ENCODE peak calls at places on chromosomes 3 and 15, in ten cellular contexts. F is choroid plexus epithelial cell; N is HFFc6; D is stimulated activated CD4-positive, alpha-beta T cell treated with anti-CD3 and anti-CD28 coated beads, Interleukin-4, amount 100 ng/mL, for 48 hours; I is activated CD4-positive, alpha-beta T cell treated with anti-CD3 and anti-CD28 coated beads for 24 hours; U is GM23248; T is left ventricle myocardium superior; O is HEK293T; W is AG08395; Z is HTR-8/SVneo. C is an unnamed sample.
A peak's percentile ranks its signal among the peaks of the same experiment; 100 is the strongest.

GRCh38 chr15:57591237-57591821 is 375 bp upstream of the MYZAP start:
- DNase-seq in F (no peak), N (no peak), D (no peak), I (no peak), U (no peak), T (no peak), O (no peak), W (no peak), Z (no peak), C (no peak)

GRCh38 chr3:58051196-58051595 is 43.0 kb downstream of the FLNB start:
- DNase-seq in F (peak; percentile 91), N (peak; percentile 85), D (no peak), I (no peak), U (peak; percentile 95), T (no peak), O (no peak), W (peak; percentile 81), Z (peak; percentile 28), C (peak; percentile 94)

GRCh38 chr3:8882171-8882593 is 81.1 kb downstream of the RAD18 start:
- DNase-seq in F (peak; percentile 56), N (no peak), D (no peak), I (no peak), U (no peak), T (no peak), O (no peak), W (no peak), Z (peak; percentile 27), C (no peak)

GRCh38 chr15:75857886-75858285 is 14.6 kb downstream of the UBE2Q2 start:
- DNase-seq in F (no peak), N (no peak), D (no peak), I (no peak), U (no peak), T (no peak), O (no peak), W (no peak), Z (no peak), C (no peak)

GRCh38 chr3:106399208-106399607 is 530.4 kb upstream of the CBLB start:
- DNase-seq in F (no peak), N (no peak), D (no peak), I (no peak), U (no peak), T (no peak), O (no peak), W (no peak), Z (no peak), C (no peak)

GRCh38 chr3:170529346-170529745 is 56.5 kb downstream of the SLC7A14 start:
- DNase-seq in F (no peak), N (no peak), D (no peak), I (no peak), U (no peak), T (no peak), O (no peak), W (no peak), Z (no peak), C (no peak)

GRCh38 chr3:177150970-177151627 is 46.2 kb downstream of the TBL1XR1 start:
- DNase-seq in F (peak; percentile 90), N (peak; percentile 84), D (no peak), I (no peak), U (peak; percentile 90), T (no peak), O (no peak), W (peak; percentile 31), Z (peak; percentile 59), C (peak; percentile 38)

GRCh38 chr3:123779646-123780231 is 104.4 kb downstream of the MYLK start:
- DNase-seq in F (no peak), N (no peak), D (no peak), I (no peak), U (no peak), T (no peak), O (no peak), W (no peak), Z (no peak), C (no peak)

GRCh38 chr3:97138914-97139541 is 324.6 kb downstream of the EPHA6 start:
- DNase-seq in F (no peak), N (no peak), D (no peak), I (no peak), U (no peak), T (no peak), O (peak; percentile 22), W (no peak), Z (no peak), C (no peak)

GRCh38 chr3:53083496-53083895 is 37.6 kb upstream of the SFMBT1 start:
- DNase-seq in F (peak; percentile 31), N (peak; percentile 72), D (no peak), I (no peak), U (peak; percentile 83), T (peak; percentile 87), O (no peak), W (peak; percentile 85), Z (no peak), C (peak; percentile 94)

GRCh38 chr15:75663931-75664421 is 16.3 kb downstream of the SNX33 start:
- DNase-seq in F (no peak), N (no peak), D (no peak), I (no peak), U (no peak), T (no peak), O (no peak), W (no peak), Z (no peak), C (no peak)

GRCh38 chr3:70811880-70812279 is 499.4 kb upstream of the MDFIC2 start:
- DNase-seq in F (peak; percentile 97), N (peak; percentile 39), D (no peak), I (no peak), U (peak; percentile 62), T (no peak), O (no peak), W (peak; percentile 44), Z (no peak), C (peak; percentile 91)

GRCh38 chr15:29736012-29736744 is 86.1 kb downstream of the TJP1 start:
- DNase-seq in F (peak; percentile 23), N (no peak), D (no peak), I (no peak), U (no peak), T (no peak), O (no peak), W (no peak), Z (no peak), C (no peak)

GRCh38 chr3:99842826-99843589 is 25.3 kb downstream of the CMSS1 start:
- DNase-seq in F (peak; percentile 83), N (peak; percentile 64), D (no peak), I (no peak), U (peak; percentile 78), T (no peak), O (peak; percentile 20), W (peak; percentile 54), Z (peak; percentile 45), C (peak; percentile 54)

GRCh38 chr3:56704706-56705105 is 21.6 kb upstream of the TASOR start:
- DNase-seq in F (no peak), N (no peak), D (no peak), I (no peak), U (no peak), T (no peak), O (no peak), W (no peak), Z (no peak), C (no peak)

GRCh38 chr3:57864853-57865252 is 108.7 kb downstream of the SLMAP start:
- DNase-seq in F (peak; percentile 76), N (no peak), D (no peak), I (no peak), U (peak; percentile 65), T (no peak), O (no peak), W (peak; percentile 10), Z (peak; percentile 28), C (peak; percentile 36)

GRCh38 chr3:156781310-156782230 is 44.6 kb upstream of the LEKR1 start:
- DNase-seq in F (no peak), N (peak; percentile 69), D (no peak), I (no peak), U (peak; percentile 80), T (no peak), O (no peak), W (peak; percentile 37), Z (no peak), C (no peak)

GRCh38 chr15:59738676-59739075 is 49.6 kb upstream of the BNIP2 start:
- DNase-seq in F (no peak), N (no peak), D (no peak), I (no peak), U (no peak), T (no peak), O (no peak), W (no peak), Z (no peak), C (no peak)

GRCh38 chr15:85485956-85486567 is 105.7 kb downstream of the AKAP13 start:
- DNase-seq in F (peak; percentile 90), N (peak; percentile 78), D (peak; percentile 17), I (no peak), U (peak; percentile 62), T (no peak), O (peak; percentile 73), W (peak; percentile 69), Z (peak; percentile 59), C (peak; percentile 61)

GRCh38 chr3:49940667-49941249 is 808 bp downstream of the RBM6 start:
- DNase-seq in F (no peak), N (no peak), D (no peak), I (no peak), U (peak; percentile 22), T (no peak), O (no peak), W (no peak), Z (no peak), C (no peak)

GRCh38 chr3:165883126-165883525 is 45.9 kb upstream of the BCHE start:
- DNase-seq in F (no peak), N (no peak), D (no peak), I (no peak), U (no peak), T (no peak), O (no peak), W (no peak), Z (no peak), C (no peak)